ENCODE peak calls at places on chromosomes 16 and 17, in five cellular contexts. D, V, W, F and H are unnamed samples.

GRCh38 chr16:84955427-84955826 is 55.9 kb downstream of the ZDHHC7 start:
- DNase-seq in D (no peak), V (no peak), W (no peak), F (no peak), H (no peak)

GRCh38 chr17:36673637-36674277 is 72.4 kb downstream of the MRM1 start:
- DNase-seq in D (no peak), V (no peak), W (no peak), F (no peak), H (no peak)

GRCh38 chr17:81512984-81513668 is 527 bp upstream of the ACTG1 start:
- DNase-seq in D (peak; percentile 83), V (no peak), W (peak; percentile 75), F (peak; percentile 69), H (peak; percentile 71)

GRCh38 chr17:48322060-48322459 is 108.0 kb downstream of the SKAP1 start:
- DNase-seq in D (no peak), V (peak; percentile 18), W (no peak), F (peak; percentile 20), H (peak; percentile 9)

GRCh38 chr16:66959645-66960177 is 1.4 kb upstream of the CES3 start:
- DNase-seq in D (no peak), V (no peak), W (no peak), F (no peak), H (no peak)

GRCh38 chr17:19461139-19461538 is 50.1 kb downstream of the RNF112 start:
- DNase-seq in D (peak; percentile 32), V (no peak), W (no peak), F (no peak), H (no peak)

GRCh38 chr17:75551276-75551675 is 25.8 kb downstream of the LLGL2 start:
- DNase-seq in D (no peak), V (no peak), W (no peak), F (no peak), H (no peak)

GRCh38 chr16:53714080-53715050 is 10.4 kb downstream of the FTO start:
- DNase-seq in D (no peak), V (peak; percentile 30), W (no peak), F (peak; percentile 42), H (no peak)

GRCh38 chr17:44587339-44587738 is 30.1 kb downstream of the FZD2 start:
- DNase-seq in D (no peak), V (peak; percentile 96), W (peak; percentile 60), F (peak; percentile 94), H (peak; percentile 96)

GRCh38 chr17:56159764-56160394 is 6.6 kb downstream of the ANKFN1 start:
- DNase-seq in D (no peak), V (no peak), W (no peak), F (no peak), H (no peak)

GRCh38 chr16:19583665-19584300 is 28.3 kb downstream of the VPS35L start:
- DNase-seq in D (peak; percentile 33), V (peak; percentile 69), W (no peak), F (peak; percentile 72), H (peak; percentile 81)

GRCh38 chr17:45648642-45649041 is 135.5 kb upstream of the CRHR1 start:
- DNase-seq in D (peak; percentile 80), V (no peak), W (no peak), F (no peak), H (no peak)

GRCh38 chr16:58842156-58842555 is 108.0 kb upstream of the GOT2 start:
- DNase-seq in D (no peak), V (no peak), W (no peak), F (no peak), H (no peak)

GRCh38 chr16:26697826-26698225 is 368.9 kb upstream of the C16orf82 start:
- DNase-seq in D (no peak), V (no peak), W (no peak), F (no peak), H (no peak)

GRCh38 chr17:1629647-1630310 is 1.1 kb upstream of the SLC43A2 start:
- DNase-seq in D (peak; percentile 85), V (peak; percentile 35), W (peak; percentile 70), F (peak; percentile 48), H (peak; percentile 49)

GRCh38 chr17:49001671-49002070 is 4.5 kb downstream of the IGF2BP1 start:
- DNase-seq in D (no peak), V (no peak), W (no peak), F (no peak), H (no peak)

GRCh38 chr16:87603684-87604571 is 1.6 kb downstream of the JPH3 start:
- DNase-seq in D (peak; percentile 45), V (no peak), W (no peak), F (no peak), H (no peak)

GRCh38 chr17:69669441-69670178 is 255.1 kb downstream of the MAP2K6 start:
- DNase-seq in D (no peak), V (peak; percentile 33), W (no peak), F (no peak), H (peak; percentile 46)

GRCh38 chr17:27836651-27837050 is 36.3 kb upstream of the NOS2 start:
- DNase-seq in D (no peak), V (no peak), W (no peak), F (no peak), H (no peak)

GRCh38 chr17:78300962-78301820 is 58.7 kb downstream of the SOCS3 start:
- DNase-seq in D (no peak), V (no peak), W (no peak), F (no peak), H (no peak)

GRCh38 chr17:37025241-37025640 is 76.5 kb downstream of the AATF start:
- DNase-seq in D (no peak), V (no peak), W (no peak), F (no peak), H (no peak)

GRCh38 chr17:73546770-73547345 is 97.4 kb downstream of the SDK2 start:
- DNase-seq in D (peak; percentile 71), V (no peak), W (no peak), F (peak; percentile 18), H (no peak)

GRCh38 chr17:39863918-39864746 is at the start of gene IKZF3:
- DNase-seq in D (peak; percentile 85), V (no peak), W (peak; percentile 28), F (peak; percentile 35), H (peak; percentile 40)

GRCh38 chr17:72974605-72975232 is 117.8 kb downstream of the SLC39A11 start:
- DNase-seq in D (no peak), V (no peak), W (no peak), F (no peak), H (no peak)

GRCh38 chr16:67144943-67145342 is 5.9 kb downstream of the B3GNT9 start:
- DNase-seq in D (no peak), V (no peak), W (no peak), F (no peak), H (no peak)

GRCh38 chr17:37576281-37576680 is 32.9 kb downstream of the SYNRG start:
- DNase-seq in D (no peak), V (no peak), W (no peak), F (peak; percentile 18), H (peak; percentile 37)

GRCh38 chr16:24255446-24256352 is at the start of gene CACNG3:
- DNase-seq in D (peak; percentile 96), V (no peak), W (peak; percentile 35), F (peak; percentile 38), H (peak; percentile 29)

GRCh38 chr17:39668141-39668924 is at the start of gene PNMT:
- DNase-seq in D (peak; percentile 83), V (peak; percentile 42), W (peak; percentile 78), F (peak; percentile 63), H (peak; percentile 86)

GRCh38 chr17:17757391-17757791 is 76.1 kb downstream of the RAI1 start:
- DNase-seq in D (no peak), V (no peak), W (no peak), F (no peak), H (no peak)

GRCh38 chr16:2026461-2027023 is at the start of gene NHERF2:
- DNase-seq in D (no peak), V (no peak), W (peak; percentile 74), F (peak; percentile 31), H (peak; percentile 77)

GRCh38 chr16:83785455-83785854 is 22.3 kb upstream of the HSBP1 start:
- DNase-seq in D (no peak), V (no peak), W (no peak), F (no peak), H (no peak)

GRCh38 chr17:39631403-39631802 is 4.7 kb downstream of the PPP1R1B start:
- DNase-seq in D (peak; percentile 49), V (no peak), W (no peak), F (no peak), H (no peak)

GRCh38 chr17:82630212-82630611 is 18.0 kb downstream of the WDR45B start:
- DNase-seq in D (no peak), V (no peak), W (no peak), F (no peak), H (no peak)

GRCh38 chr17:35315971-35316370 is 57.5 kb downstream of the SLFN11 start:
- DNase-seq in D (no peak), V (no peak), W (no peak), F (no peak), H (no peak)

GRCh38 chr16:11066231-11066870 is 122.0 kb downstream of the CLEC16A start:
- DNase-seq in D (no peak), V (no peak), W (no peak), F (no peak), H (no peak)

GRCh38 chr17:9185688-9186289 is 164.5 kb downstream of the NTN1 start:
- DNase-seq in D (no peak), V (no peak), W (no peak), F (no peak), H (no peak)

GRCh38 chr17:50769884-50770283 is 2.6 kb upstream of the ANKRD40CL start:
- DNase-seq in D (no peak), V (no peak), W (no peak), F (no peak), H (no peak)

GRCh38 chr16:70735141-70735979 is 49.5 kb upstream of the MTSS2 start:
- DNase-seq in D (peak; percentile 33), V (peak; percentile 85), W (peak; percentile 64), F (peak; percentile 67), H (peak; percentile 70)